ENCODE peak calls at places on chromosomes 3 and 15, in eight cellular contexts. Q is activated CD4-positive, alpha-beta T cell treated with anti-CD3 and anti-CD28 coated beads for 36 hours; I is astrocyte of the spinal cord; D is progenitor cell of endocrine pancreas; B is H7; Y is glutamatergic neuron; X is hepatocyte; O is HS-27A. U is an unnamed sample.

GRCh38 chr3:58720526-58720925 is 54.0 kb upstream of the FAM3D start:
- DNase-seq in X (no peak), Y (no peak), O (no peak), D (no peak), B (no peak), I (no peak), Q (no peak), U (no peak)

GRCh38 chr15:71659730-71660067 is 150.7 kb upstream of the NR2E3 start:
- DNase-seq in Q (no peak), Y (no peak), D (no peak), I (no peak), O (no peak), X (no peak), B (no peak), U (no peak)

GRCh38 chr3:9147896-9148267 is 101.6 kb downstream of the SRGAP3 start:
- DNase-seq in Q (no peak), I (no peak), O (no peak), X (no peak), B (no peak), D (no peak), Y (no peak), U (no peak)

GRCh38 chr3:83011471-83011870 is 1250.0 kb upstream of the GBE1 start:
- DNase-seq in O (peak; percentile 54), Y (no peak), I (peak; percentile 5), Q (no peak), B (no peak), D (no peak), X (no peak), U (no peak)

GRCh38 chr15:79243723-79244122 is 38.8 kb upstream of the ANKRD34C start:
- DNase-seq in Q (no peak), B (no peak), D (no peak), Y (no peak), I (no peak), O (no peak), X (peak; percentile 11), U (no peak)

GRCh38 chr3:108474581-108474980 is 35.8 kb downstream of the MYH15 start:
- DNase-seq in Y (no peak), Q (no peak), B (no peak), I (peak; percentile 78), D (no peak), O (no peak), X (no peak), U (no peak)

GRCh38 chr3:12135029-12135634 is 23.6 kb downstream of the TIMP4 start:
- DNase-seq in X (peak; percentile 84), Q (peak; percentile 85), B (peak; percentile 55), Y (peak; percentile 80), O (peak; percentile 14), I (peak; percentile 68), D (peak; percentile 45), U (peak; percentile 76)

GRCh38 chr3:11580645-11581044 is 63.1 kb downstream of the VGLL4 start:
- DNase-seq in D (no peak), I (no peak), Q (no peak), O (no peak), X (no peak), B (no peak), Y (no peak), U (no peak)

GRCh38 chr3:17800232-17800631 is 57.8 kb upstream of the TBC1D5 start:
- DNase-seq in O (peak; percentile 73), Q (no peak), B (no peak), D (no peak), X (no peak), Y (no peak), I (no peak), U (no peak)

U was measured in tibial artery.